ENCODE peak calls at places on chromosomes 3 and 15, in seven cellular contexts. F is GM20000; H is GM10248; G is hepatic stellate cell; A is substantia nigra; N is BE2C; L is stimulated activated CD4-positive, alpha-beta T cell treated with anti-CD3 and anti-CD28 coated beads, Interleukin-4, amount 100 ng/mL, for 1 hour. X is an unnamed sample.

GRCh38 chr3:171058058-171058457 is 31.5 kb upstream of the SLC2A2 start:
- DNase-seq in F (no peak), L (no peak), A (no peak), G (no peak), N (no peak), H (no peak), X (no peak)

GRCh38 chr3:69200384-69201068 is 78.1 kb upstream of the LMOD3 start:
- DNase-seq in L (peak; percentile 55), A (no peak), N (no peak), H (no peak), G (no peak), F (no peak), X (no peak)

GRCh38 chr3:24069045-24069444 is 124.0 kb downstream of the NR1D2 start:
- DNase-seq in A (no peak), N (no peak), G (no peak), L (no peak), F (no peak), H (no peak), X (no peak)

GRCh38 chr3:161600185-161600584 is 103.6 kb downstream of the OTOL1 start:
- DNase-seq in H (no peak), G (no peak), F (no peak), L (no peak), A (no peak), N (no peak), X (no peak)

GRCh38 chr3:170911051-170911450 is 2.6 kb upstream of the EIF5A2 start:
- DNase-seq in L (no peak), F (no peak), N (no peak), A (no peak), G (no peak), H (no peak), X (no peak)

GRCh38 chr3:106421928-106422327 is 553.1 kb upstream of the CBLB start:
- DNase-seq in N (no peak), L (no peak), H (no peak), F (no peak), A (no peak), G (peak; percentile 9), X (no peak)

GRCh38 chr15:84826369-84826823 is 9.2 kb downstream of the ALPK3 start:
- DNase-seq in L (no peak), N (no peak), G (no peak), H (peak; percentile 45), A (no peak), F (peak; percentile 58), X (no peak)

GRCh38 chr3:193243571-193243970 is 2.5 kb downstream of the PLAAT1 start:
- DNase-seq in H (no peak), F (no peak), N (no peak), A (no peak), G (no peak), L (no peak), X (no peak)

GRCh38 chr3:155431856-155432570 is 138.5 kb upstream of the STRIT1 start:
- DNase-seq in G (no peak), H (no peak), L (no peak), N (no peak), A (no peak), F (no peak), X (no peak)

GRCh38 chr3:187565701-187566100 is 104.5 kb downstream of the SST start:
- DNase-seq in H (no peak), G (no peak), N (no peak), F (no peak), A (no peak), L (no peak), X (no peak)

X was measured in hippocampal formation.